ENCODE peak calls at places on chromosome 22, in six cellular contexts. N is activated naive CD8-positive, alpha-beta T cell treated with anti-CD3 and anti-CD28 coated beads for 36 hours; V is neuronal stem cell; F is MM.1S; J is chondrocyte; G is AG09309. R is an unnamed sample.

GRCh38 chr22:21044931-21045584 is 688 bp upstream of the LRRC74B start:
- DNase-seq in J (no peak), F (no peak), G (peak; percentile 31), V (no peak), N (no peak), R (no peak)

GRCh38 chr22:46091277-46091977 is 58.9 kb upstream of the PPARA start:
- DNase-seq in V (no peak), G (no peak), J (no peak), N (no peak), F (no peak), R (no peak)

GRCh38 chr22:50677493-50678217 is 5.0 kb downstream of the SHANK3 start:
- DNase-seq in G (no peak), N (no peak), V (no peak), J (peak; percentile 74), F (no peak), R (no peak)

GRCh38 chr22:40709752-40710413 is 30.6 kb downstream of the MCHR1 start:
- DNase-seq in F (no peak), V (no peak), G (no peak), N (no peak), J (no peak), R (peak; percentile 59)

GRCh38 chr22:35155403-35156025 is 89.6 kb downstream of the ISX start:
- DNase-seq in F (no peak), V (no peak), J (peak; percentile 2), N (no peak), G (no peak), R (peak; percentile 33)

GRCh38 chr22:29623059-29623458 is 19.6 kb downstream of the NF2 start:
- DNase-seq in J (no peak), G (no peak), N (no peak), F (no peak), V (no peak), R (no peak)

GRCh38 chr22:31748490-31748889 is 1.4 kb downstream of the PRR14L start:
- DNase-seq in V (no peak), F (no peak), N (no peak), J (no peak), G (no peak), R (peak; percentile 37)

GRCh38 chr22:46794067-46794466 is 31.6 kb downstream of the TBC1D22A start:
- DNase-seq in N (no peak), G (no peak), J (no peak), F (no peak), V (no peak), R (no peak)

GRCh38 chr22:50293441-50294318 is 13.8 kb downstream of the PLXNB2 start:
- DNase-seq in V (peak; percentile 84), G (peak; percentile 17), N (peak; percentile 41), J (no peak), F (no peak), R (no peak)

GRCh38 chr22:25176175-25176574 is 23.5 kb upstream of the CRYBB3 start:
- DNase-seq in V (no peak), N (no peak), J (no peak), F (no peak), G (no peak), R (no peak)

GRCh38 chr22:38657248-38657909 is 941 bp downstream of the CBY1 start:
- DNase-seq in V (no peak), G (no peak), F (peak; percentile 24), N (peak; percentile 52), J (no peak), R (peak; percentile 57)

GRCh38 chr22:32617271-32617670 is 142.7 kb downstream of the FBXO7 start:
- DNase-seq in G (no peak), V (no peak), J (no peak), F (no peak), N (no peak), R (no peak)

GRCh38 chr22:47287516-47287915 is 525.1 kb downstream of the TBC1D22A start:
- DNase-seq in G (no peak), J (no peak), V (no peak), F (no peak), N (no peak), R (no peak)

GRCh38 chr22:22817468-22818201 is 70.0 kb upstream of the IGLL5 start:
- DNase-seq in F (no peak), V (no peak), G (no peak), N (no peak), J (no peak), R (no peak)

GRCh38 chr22:39255449-39256185 is 10.8 kb upstream of the PDGFB start:
- DNase-seq in F (no peak), N (no peak), G (no peak), J (no peak), V (no peak), R (no peak)

GRCh38 chr22:49951986-49952896 is 8.3 kb upstream of the PIM3 start:
- DNase-seq in N (no peak), V (no peak), F (no peak), J (no peak), G (no peak), R (no peak)